ENCODE peak calls at places on chromosomes 16 and 17, in ten cellular contexts. R is EL; T is nephron progenitor cell; F is mucosa of gallbladder; X is transverse colon; G is cardiac muscle cell; P is BJ; S is fibroblast of the aortic adventitia; Y is stimulated activated CD8-positive, alpha-beta memory T cell treated with anti-CD3 and anti-CD28 coated beads, Interleukin-15, amount 100 ng/mL, for 48 hours; B is AG04450. I is an unnamed sample.

GRCh38 chr16:86971251-86971650 is 345.9 kb downstream of the C16orf95 start:
- DNase-seq in R (no peak), T (no peak), F (no peak), X (no peak), G (no peak), P (no peak), S (no peak), Y (no peak), B (no peak), I (no peak)

GRCh38 chr16:47848481-47849109 is 307.2 kb downstream of the ABCC12 start:
- DNase-seq in R (peak), T (no peak), F (peak), X (no peak), G (no peak), P (no peak), S (peak), Y (no peak), B (peak), I (no peak)

GRCh38 chr17:73533127-73533526 is 111.1 kb downstream of the SDK2 start:
- DNase-seq in R (no peak), T (no peak), F (peak), X (no peak), G (no peak), P (no peak), S (no peak), Y (no peak), B (no peak), I (no peak)

GRCh38 chr16:67995423-67995822 is 3.9 kb downstream of the DPEP2 start:
- DNase-seq in R (peak), T (no peak), F (no peak), X (no peak), G (no peak), P (no peak), S (no peak), Y (no peak), B (no peak), I (peak)

GRCh38 chr17:35243459-35244204 is 760 bp downstream of the SLFN5 start:
- DNase-seq in R (peak), T (peak), F (peak), X (peak), G (peak), P (peak), S (peak), Y (peak), B (no peak), I (peak)

GRCh38 chr16:83953796-83954576 is 946 bp downstream of the OSGIN1 start:
- DNase-seq in R (peak), T (no peak), F (no peak), X (no peak), G (peak), P (no peak), S (peak), Y (no peak), B (no peak), I (peak)

GRCh38 chr17:79491006-79491405 is 119.8 kb downstream of the RBFOX3 start:
- DNase-seq in R (no peak), T (no peak), F (no peak), X (no peak), G (no peak), P (no peak), S (no peak), Y (no peak), B (no peak), I (no peak)

GRCh38 chr17:70110443-70110880 is 35.4 kb downstream of the KCNJ16 start:
- DNase-seq in R (peak), T (no peak), F (peak), X (no peak), G (no peak), P (no peak), S (peak), Y (no peak), B (peak), I (no peak)

GRCh38 chr16:57600048-57600835 is 28.2 kb upstream of the ADGRG1 start:
- DNase-seq in R (peak), T (peak), F (peak), X (peak), G (peak), P (no peak), S (peak), Y (peak), B (no peak), I (peak)

GRCh38 chr17:7292729-7293128 is 1.7 kb downstream of the YBX2 start:
- DNase-seq in R (no peak), T (no peak), F (no peak), X (no peak), G (peak), P (no peak), S (no peak), Y (no peak), B (no peak), I (no peak)

GRCh38 chr17:48368352-48368751 is 61.7 kb downstream of the SKAP1 start:
- DNase-seq in R (no peak), T (no peak), F (no peak), X (no peak), G (no peak), P (no peak), S (no peak), Y (no peak), B (no peak), I (no peak)

GRCh38 chr17:61410100-61410551 is 10.5 kb downstream of the TBX2 start:
- DNase-seq in R (no peak), T (no peak), F (no peak), X (no peak), G (no peak), P (no peak), S (no peak), Y (no peak), B (no peak), I (no peak)

GRCh38 chr16:10665166-10665565 is 29.6 kb downstream of the TEKT5 start:
- DNase-seq in R (no peak), T (no peak), F (no peak), X (no peak), G (no peak), P (no peak), S (no peak), Y (no peak), B (no peak), I (no peak)

GRCh38 chr17:21418446-21419298 is 42.5 kb downstream of the KCNJ12 start:
- DNase-seq in R (no peak), T (no peak), F (no peak), X (no peak), G (peak), P (no peak), S (no peak), Y (no peak), B (no peak), I (peak)

GRCh38 chr17:51815097-51815496 is 343.4 kb downstream of the CA10 start:
- DNase-seq in R (no peak), T (no peak), F (no peak), X (no peak), G (no peak), P (no peak), S (no peak), Y (no peak), B (no peak), I (no peak)

GRCh38 chr17:301681-302299 is 50.8 kb downstream of the RPH3AL start:
- DNase-seq in R (no peak), T (no peak), F (no peak), X (peak), G (no peak), P (no peak), S (peak), Y (no peak), B (no peak), I (no peak)

GRCh38 chr17:77478899-77479298 is 338.1 kb downstream of the SEC14L1 start:
- DNase-seq in R (no peak), T (no peak), F (no peak), X (no peak), G (no peak), P (no peak), S (no peak), Y (no peak), B (no peak), I (no peak)

GRCh38 chr17:55433629-55434422 is 12.2 kb upstream of the MMD start:
- DNase-seq in R (peak), T (no peak), F (peak), X (peak), G (no peak), P (peak), S (peak), Y (no peak), B (peak), I (no peak)

GRCh38 chr16:15658556-15658955 is 8.5 kb downstream of the NDE1 start:
- DNase-seq in R (no peak), T (no peak), F (no peak), X (no peak), G (no peak), P (no peak), S (no peak), Y (no peak), B (no peak), I (no peak)

GRCh38 chr17:50087246-50087911 is 7.8 kb upstream of the PDK2 start:
- DNase-seq in R (peak), T (peak), F (peak), X (peak), G (peak), P (no peak), S (peak), Y (peak), B (peak), I (peak)

GRCh38 chr17:39194985-39195524 is 2.4 kb downstream of the CACNB1 start:
- DNase-seq in R (no peak), T (no peak), F (no peak), X (no peak), G (no peak), P (no peak), S (no peak), Y (no peak), B (no peak), I (no peak)

I was measured in activated CD8-positive, alpha-beta T cell treated with anti-CD3 and anti-CD28 coated beads for 36 hours.